ENCODE peak calls at places on chromosomes 7 and 10, in seven cellular contexts. One of them, this sample, is unnamed.

GRCh38 chr7:47357863-47358262 is 224.0 kb downstream of the TNS3 start:
- DNase-seq in A549: no peak
- DNase-seq in PC-3: no peak
- DNase-seq in MM.1S: no peak
- DNase-seq in Panc1: no peak
- DNase-seq in cardiac muscle cell: no peak
- DNase-seq in brain microvascular endothelial cell: no peak
- DNase-seq in this sample: no peak

GRCh38 chr7:50502947-50503346 is 52.8 kb upstream of the FIGNL1 start:
- DNase-seq in A549: no peak
- DNase-seq in PC-3: no peak
- DNase-seq in MM.1S: no peak
- DNase-seq in Panc1: no peak
- DNase-seq in cardiac muscle cell: peak
- DNase-seq in brain microvascular endothelial cell: no peak
- DNase-seq in this sample: no peak

GRCh38 chr10:100482181-100482833 is 19.5 kb downstream of the WNT8B start:
- DNase-seq in A549: peak
- DNase-seq in PC-3: peak
- DNase-seq in MM.1S: peak
- DNase-seq in Panc1: peak
- DNase-seq in cardiac muscle cell: peak
- DNase-seq in brain microvascular endothelial cell: peak
- DNase-seq in this sample: peak

GRCh38 chr10:44198780-44199097 is 186.2 kb downstream of the CXCL12 start:
- DNase-seq in A549: no peak
- DNase-seq in PC-3: no peak
- DNase-seq in MM.1S: no peak
- DNase-seq in Panc1: no peak
- DNase-seq in cardiac muscle cell: no peak
- DNase-seq in brain microvascular endothelial cell: no peak
- DNase-seq in this sample: no peak

GRCh38 chr7:128938524-128939074 is 872 bp downstream of the IRF5 start:
- DNase-seq in A549: no peak
- DNase-seq in PC-3: no peak
- DNase-seq in MM.1S: peak
- DNase-seq in Panc1: no peak
- DNase-seq in cardiac muscle cell: no peak
- DNase-seq in brain microvascular endothelial cell: no peak
- DNase-seq in this sample: peak

GRCh38 chr10:131115321-131115720 is 196.2 kb downstream of the TCERG1L start:
- DNase-seq in A549: no peak
- DNase-seq in PC-3: no peak
- DNase-seq in MM.1S: no peak
- DNase-seq in Panc1: no peak
- DNase-seq in cardiac muscle cell: no peak
- DNase-seq in brain microvascular endothelial cell: no peak
- DNase-seq in this sample: no peak

GRCh38 chr7:112009081-112009480 is 197.1 kb downstream of the DOCK4 start:
- DNase-seq in A549: no peak
- DNase-seq in PC-3: peak
- DNase-seq in MM.1S: peak
- DNase-seq in Panc1: peak
- DNase-seq in cardiac muscle cell: peak
- DNase-seq in brain microvascular endothelial cell: peak
- DNase-seq in this sample: peak

GRCh38 chr10:70272925-70273316 is 10.9 kb downstream of the NPFFR1 start:
- DNase-seq in A549: peak
- DNase-seq in PC-3: peak
- DNase-seq in MM.1S: peak
- DNase-seq in Panc1: no peak
- DNase-seq in cardiac muscle cell: peak
- DNase-seq in brain microvascular endothelial cell: no peak
- DNase-seq in this sample: peak

GRCh38 chr7:5672468-5672867 is 109.0 kb downstream of the RNF216 start:
- DNase-seq in A549: no peak
- DNase-seq in PC-3: no peak
- DNase-seq in MM.1S: no peak
- DNase-seq in Panc1: no peak
- DNase-seq in cardiac muscle cell: no peak
- DNase-seq in brain microvascular endothelial cell: no peak
- DNase-seq in this sample: no peak

GRCh38 chr10:122875843-122876492 is 3.4 kb downstream of the FAM24B start:
- DNase-seq in A549: no peak
- DNase-seq in PC-3: no peak
- DNase-seq in MM.1S: no peak
- DNase-seq in Panc1: no peak
- DNase-seq in cardiac muscle cell: no peak
- DNase-seq in brain microvascular endothelial cell: no peak
- DNase-seq in this sample: no peak

GRCh38 chr10:43781480-43782361 is 133.0 kb upstream of the ZNF32 start:
- DNase-seq in A549: no peak
- DNase-seq in PC-3: peak
- DNase-seq in MM.1S: peak
- DNase-seq in Panc1: no peak
- DNase-seq in cardiac muscle cell: peak
- DNase-seq in brain microvascular endothelial cell: peak
- DNase-seq in this sample: no peak

GRCh38 chr7:133754718-133755117 is 372.4 kb upstream of the LRGUK start:
- DNase-seq in A549: no peak
- DNase-seq in PC-3: peak
- DNase-seq in MM.1S: no peak
- DNase-seq in Panc1: no peak
- DNase-seq in cardiac muscle cell: no peak
- DNase-seq in brain microvascular endothelial cell: no peak
- DNase-seq in this sample: no peak

GRCh38 chr7:93027044-93027443 is 90.7 kb downstream of the SAMD9 start:
- DNase-seq in A549: no peak
- DNase-seq in PC-3: no peak
- DNase-seq in MM.1S: no peak
- DNase-seq in Panc1: no peak
- DNase-seq in cardiac muscle cell: no peak
- DNase-seq in brain microvascular endothelial cell: no peak
- DNase-seq in this sample: no peak

GRCh38 chr10:124291009-124291671 is 127.6 kb downstream of the OAT start:
- DNase-seq in A549: no peak
- DNase-seq in PC-3: no peak
- DNase-seq in MM.1S: no peak
- DNase-seq in Panc1: no peak
- DNase-seq in cardiac muscle cell: peak
- DNase-seq in brain microvascular endothelial cell: no peak
- DNase-seq in this sample: no peak

GRCh38 chr10:63837043-63837442 is 315.8 kb downstream of the REEP3 start:
- DNase-seq in A549: no peak
- DNase-seq in PC-3: no peak
- DNase-seq in MM.1S: no peak
- DNase-seq in Panc1: no peak
- DNase-seq in cardiac muscle cell: no peak
- DNase-seq in brain microvascular endothelial cell: no peak
- DNase-seq in this sample: no peak

DNA sequence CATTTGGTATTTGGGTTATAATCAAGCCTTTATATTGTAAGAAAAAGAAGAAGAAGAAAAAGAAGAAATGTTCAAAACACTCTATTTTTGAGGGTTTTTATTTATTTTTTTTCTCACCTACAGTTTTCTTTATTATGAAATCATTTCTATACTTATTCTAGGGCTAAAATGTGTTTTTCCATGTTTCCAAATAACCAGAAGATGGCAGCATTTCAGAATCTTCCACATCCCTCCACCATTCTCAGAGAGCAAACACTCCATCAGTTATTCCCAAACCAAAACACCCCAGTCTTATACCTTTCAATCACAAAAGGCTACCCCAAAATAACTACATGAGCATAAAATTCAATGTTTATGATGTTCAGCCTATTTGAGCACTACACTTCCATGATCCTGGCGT is 38.7 kb upstream of the PPP1R17 start:
- DNase-seq in A549: no peak
- DNase-seq in PC-3: peak
- DNase-seq in MM.1S: no peak
- DNase-seq in Panc1: no peak
- DNase-seq in cardiac muscle cell: peak
- DNase-seq in brain microvascular endothelial cell: peak
- DNase-seq in this sample: peak
- TF ChIP-seq CTCF in A549: peak
- TF ChIP-seq CTCF in PC-3: peak
- TF ChIP-seq CTCF in MM.1S: peak
- TF ChIP-seq CTCF in Panc1: peak
- TF ChIP-seq CTCF in cardiac muscle cell: peak
- TF ChIP-seq CTCF in brain microvascular endothelial cell: peak
- TF ChIP-seq CTCF in this sample: peak

DNA sequence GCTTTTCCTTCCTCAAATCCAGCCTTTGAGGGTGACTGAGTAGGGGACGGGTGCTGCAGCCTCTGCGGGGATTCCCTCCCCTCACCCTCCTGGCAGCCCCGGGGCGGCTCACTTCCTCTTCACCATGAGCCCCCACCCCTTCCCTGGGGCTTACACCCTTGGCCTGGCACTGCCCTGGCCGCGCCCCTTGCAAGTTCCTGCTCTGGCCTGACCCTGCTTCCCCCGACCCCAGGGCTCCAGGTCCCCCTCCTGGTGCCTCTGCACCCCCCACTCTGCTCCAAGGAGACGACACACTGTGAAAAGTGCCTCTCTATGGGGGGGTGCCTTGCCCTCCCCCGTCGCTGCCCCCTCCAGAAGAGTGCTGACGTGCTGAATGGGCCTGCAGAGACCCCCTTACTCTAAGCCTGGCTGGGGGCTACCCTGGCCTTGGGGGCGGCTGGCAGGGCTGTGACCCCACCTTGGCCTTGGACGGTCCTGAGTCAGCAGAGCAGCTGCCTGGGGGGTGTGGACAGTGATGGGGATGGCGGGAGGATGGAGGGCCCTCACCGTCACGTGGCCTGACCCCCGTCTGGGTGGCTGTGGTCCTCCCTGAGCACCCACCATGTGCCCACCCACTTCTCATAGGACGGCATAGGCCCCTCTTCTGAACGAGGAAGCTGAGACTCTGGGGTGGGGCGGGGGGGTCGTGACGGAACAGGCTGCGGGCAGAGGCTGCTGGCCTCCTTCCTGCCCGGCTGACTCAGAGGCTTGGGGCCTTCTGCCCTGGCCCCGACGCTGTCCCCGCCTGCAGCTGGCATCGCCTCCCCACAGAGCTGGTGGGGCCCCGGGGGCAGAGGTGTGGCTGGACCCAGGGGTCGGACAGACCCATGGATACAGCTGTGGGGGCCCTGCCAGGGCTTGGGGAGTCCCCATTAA is 9.8 kb downstream of the LFNG start:
- DNase-seq in A549: peak
- DNase-seq in PC-3: peak
- DNase-seq in MM.1S: no peak
- DNase-seq in Panc1: no peak
- DNase-seq in cardiac muscle cell: peak
- DNase-seq in brain microvascular endothelial cell: no peak
- DNase-seq in this sample: peak
- H3K27ac ChIP-seq in A549: peak
- H3K27ac ChIP-seq in PC-3: peak
- H3K27ac ChIP-seq in MM.1S: no peak
- H3K27ac ChIP-seq in Panc1: peak
- H3K27ac ChIP-seq in cardiac muscle cell: no peak
- H3K27ac ChIP-seq in brain microvascular endothelial cell: no peak
- H3K27ac ChIP-seq in this sample: peak

GRCh38 chr7:42143605-42144252 is 93.3 kb downstream of the GLI3 start:
- DNase-seq in A549: no peak
- DNase-seq in PC-3: no peak
- DNase-seq in MM.1S: no peak
- DNase-seq in Panc1: no peak
- DNase-seq in cardiac muscle cell: peak
- DNase-seq in brain microvascular endothelial cell: peak
- DNase-seq in this sample: no peak

GRCh38 chr7:42139751-42140150 is 97.3 kb downstream of the GLI3 start:
- DNase-seq in A549: no peak
- DNase-seq in PC-3: no peak
- DNase-seq in MM.1S: no peak
- DNase-seq in Panc1: no peak
- DNase-seq in cardiac muscle cell: no peak
- DNase-seq in brain microvascular endothelial cell: no peak
- DNase-seq in this sample: no peak

GRCh38 chr7:42145539-42145938 is 91.5 kb downstream of the GLI3 start:
- DNase-seq in A549: no peak
- DNase-seq in PC-3: no peak
- DNase-seq in MM.1S: no peak
- DNase-seq in Panc1: no peak
- DNase-seq in cardiac muscle cell: no peak
- DNase-seq in brain microvascular endothelial cell: no peak
- DNase-seq in this sample: no peak

GRCh38 chr7:42142089-42142488 is 94.9 kb downstream of the GLI3 start:
- DNase-seq in A549: no peak
- DNase-seq in PC-3: no peak
- DNase-seq in MM.1S: no peak
- DNase-seq in Panc1: no peak
- DNase-seq in cardiac muscle cell: no peak
- DNase-seq in brain microvascular endothelial cell: no peak
- DNase-seq in this sample: no peak

GRCh38 chr7:42144253-42145002 is 92.6 kb downstream of the GLI3 start:
- DNase-seq in A549: no peak
- DNase-seq in PC-3: no peak
- DNase-seq in MM.1S: no peak
- DNase-seq in Panc1: no peak
- DNase-seq in cardiac muscle cell: peak
- DNase-seq in brain microvascular endothelial cell: peak
- DNase-seq in this sample: no peak
- TF ChIP-seq CTCF in A549: no peak
- TF ChIP-seq CTCF in PC-3: no peak
- TF ChIP-seq CTCF in MM.1S: no peak
- TF ChIP-seq CTCF in Panc1: no peak
- TF ChIP-seq CTCF in cardiac muscle cell: no peak
- TF ChIP-seq CTCF in brain microvascular endothelial cell: no peak
- TF ChIP-seq CTCF in this sample: no peak

GRCh38 chr10:52308251-52309031 is 5.6 kb upstream of the DKK1 start:
- DNase-seq in A549: peak
- DNase-seq in PC-3: peak
- DNase-seq in MM.1S: peak
- DNase-seq in Panc1: peak
- DNase-seq in cardiac muscle cell: peak
- DNase-seq in brain microvascular endothelial cell: peak
- DNase-seq in this sample: peak
- H3K27ac ChIP-seq in A549: peak
- H3K27ac ChIP-seq in PC-3: peak
- H3K27ac ChIP-seq in MM.1S: no peak
- H3K27ac ChIP-seq in Panc1: peak
- H3K27ac ChIP-seq in cardiac muscle cell: no peak
- H3K27ac ChIP-seq in brain microvascular endothelial cell: peak
- H3K27ac ChIP-seq in this sample: no peak

GRCh38 chr7:109842386-109842785 is 1248.5 kb upstream of the LRRN3 start:
- DNase-seq in A549: no peak
- DNase-seq in PC-3: no peak
- DNase-seq in MM.1S: no peak
- DNase-seq in Panc1: no peak
- DNase-seq in cardiac muscle cell: no peak
- DNase-seq in brain microvascular endothelial cell: no peak
- DNase-seq in this sample: no peak

DNA sequence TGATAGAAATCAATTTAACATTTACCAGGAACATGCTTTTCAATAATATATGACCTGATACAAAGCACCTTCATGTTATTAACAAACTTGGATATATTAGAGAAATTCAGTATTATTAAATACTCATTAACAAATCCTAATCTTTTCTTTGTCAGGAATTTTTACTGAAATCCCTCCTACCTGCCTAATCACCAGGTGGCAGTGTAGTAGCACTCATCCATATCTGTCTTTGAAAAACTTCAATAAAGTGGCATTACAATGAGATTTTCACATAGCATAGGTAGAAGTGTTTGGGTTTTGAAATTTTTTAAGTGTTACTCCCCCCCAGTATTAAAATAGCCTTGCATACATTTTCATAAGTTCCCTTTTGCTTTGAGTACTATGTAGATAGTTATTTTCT is 1246.6 kb upstream of the LRRN3 start:
- DNase-seq in A549: peak
- DNase-seq in PC-3: peak
- DNase-seq in MM.1S: peak
- DNase-seq in Panc1: no peak
- DNase-seq in cardiac muscle cell: peak
- DNase-seq in brain microvascular endothelial cell: peak
- DNase-seq in this sample: peak
- TF ChIP-seq CTCF in A549: peak
- TF ChIP-seq CTCF in PC-3: peak
- TF ChIP-seq CTCF in MM.1S: peak
- TF ChIP-seq CTCF in Panc1: peak
- TF ChIP-seq CTCF in cardiac muscle cell: peak
- TF ChIP-seq CTCF in brain microvascular endothelial cell: peak
- TF ChIP-seq CTCF in this sample: peak